ENCODE peak calls at places on chromosomes 6 and 20, in eight cellular contexts. C is HS-5; B is fibroblast of the conjunctiva; H is pancreas; R is astrocyte; W is heart right ventricle; D is activated CD8-positive, alpha-beta memory T cell treated with anti-CD3 and anti-CD28 coated beads for 4 hours; L is A172. V is an unnamed sample.

GRCh38 chr6:140636698-140637402 is 1262.4 kb upstream of the CITED2 start:
- DNase-seq in C (no peak), B (no peak), H (no peak), R (peak), W (no peak), D (no peak), L (no peak), V (no peak)

GRCh38 chr20:58309607-58310290 is at the start of gene RAB22A:
- DNase-seq in C (no peak), B (peak), H (peak), R (peak), W (peak), D (peak), L (peak), V (peak)

GRCh38 chr6:90263653-90264052 is 33.0 kb downstream of the BACH2 start:
- DNase-seq in C (no peak), B (no peak), H (no peak), R (peak), W (no peak), D (no peak), L (peak), V (no peak)

GRCh38 chr20:23086056-23086551 is at the start of gene CD93:
- DNase-seq in C (no peak), B (no peak), H (no peak), R (peak), W (peak), D (no peak), L (no peak), V (no peak)

GRCh38 chr6:160082627-160083026 is 39.0 kb upstream of the SLC22A1 start:
- DNase-seq in C (no peak), B (no peak), H (no peak), R (no peak), W (no peak), D (no peak), L (no peak), V (no peak)

GRCh38 chr20:58555078-58555765 is 40.0 kb upstream of the APCDD1L start:
- DNase-seq in C (peak), B (peak), H (no peak), R (peak), W (no peak), D (no peak), L (peak), V (no peak)

GRCh38 chr6:41413250-41413649 is 77.8 kb downstream of the NCR2 start:
- DNase-seq in C (no peak), B (no peak), H (no peak), R (no peak), W (no peak), D (no peak), L (no peak), V (peak)

GRCh38 chr6:108581932-108582500 is 21.3 kb downstream of the FOXO3 start:
- DNase-seq in C (no peak), B (no peak), H (no peak), R (no peak), W (no peak), D (no peak), L (no peak), V (no peak)

GRCh38 chr6:47034919-47035318 is 7.2 kb downstream of the ADGRF1 start:
- DNase-seq in C (peak), B (peak), H (peak), R (peak), W (no peak), D (no peak), L (peak), V (no peak)

GRCh38 chr6:149862901-149863595 is 1.1 kb downstream of the LRP11 start:
- DNase-seq in C (no peak), B (peak), H (peak), R (peak), W (peak), D (no peak), L (peak), V (peak)

GRCh38 chr6:24859608-24860007 is 60.9 kb upstream of the ARMH2 start:
- DNase-seq in C (no peak), B (no peak), H (no peak), R (no peak), W (no peak), D (no peak), L (no peak), V (no peak)

GRCh38 chr6:8170245-8170644 is 67.9 kb upstream of the EEF1E1 start:
- DNase-seq in C (no peak), B (no peak), H (no peak), R (no peak), W (no peak), D (no peak), L (no peak), V (no peak)

GRCh38 chr6:158174514-158174913 is 6.4 kb downstream of the GTF2H5 start:
- DNase-seq in C (peak), B (peak), H (peak), R (peak), W (no peak), D (no peak), L (peak), V (no peak)

GRCh38 chr20:19212524-19213502 is at the start of gene SLC24A3:
- DNase-seq in C (no peak), B (peak), H (peak), R (no peak), W (peak), D (no peak), L (no peak), V (peak)

GRCh38 chr6:246349-246748 is 45.9 kb upstream of the DUSP22 start:
- DNase-seq in C (no peak), B (no peak), H (no peak), R (no peak), W (no peak), D (no peak), L (peak), V (no peak)

GRCh38 chr20:62668441-62669027 is 26.2 kb downstream of the SLCO4A1 start:
- DNase-seq in C (peak), B (peak), H (no peak), R (peak), W (peak), D (peak), L (peak), V (peak)

GRCh38 chr6:20313086-20313485 is 88.6 kb upstream of the E2F3 start:
- DNase-seq in C (no peak), B (no peak), H (no peak), R (no peak), W (no peak), D (no peak), L (no peak), V (no peak)

V was measured in BE2C.